ENCODE peak calls at places on chromosomes 13 and 19, in six cellular contexts. One of them, this sample, is unnamed.

GRCh38 chr13:52070929-52071523 is 46.5 kb downstream of the UTP14C start:
- DNase-seq in T-helper 2 cell: no peak
- DNase-seq in coronary artery: no peak
- DNase-seq in endodermal cell: no peak
- DNase-seq in naive thymus-derived CD4-positive, alpha-beta T cell: no peak
- DNase-seq in WTC11: no peak
- DNase-seq in this sample: no peak

GRCh38 chr19:14381689-14382474 is 638 bp downstream of the ADGRE5 start:
- DNase-seq in T-helper 2 cell: peak; percentile 39
- DNase-seq in coronary artery: no peak
- DNase-seq in endodermal cell: no peak
- DNase-seq in naive thymus-derived CD4-positive, alpha-beta T cell: peak; percentile 63
- DNase-seq in WTC11: no peak
- DNase-seq in this sample: peak; percentile 68

GRCh38 chr13:39322836-39323585 is 280.0 kb downstream of the LHFPL6 start:
- DNase-seq in T-helper 2 cell: no peak
- DNase-seq in coronary artery: no peak
- DNase-seq in endodermal cell: no peak
- DNase-seq in naive thymus-derived CD4-positive, alpha-beta T cell: no peak
- DNase-seq in WTC11: no peak
- DNase-seq in this sample: no peak

GRCh38 chr19:40862785-40863184 is 12.5 kb upstream of the CYP2A6 start:
- DNase-seq in T-helper 2 cell: no peak
- DNase-seq in coronary artery: no peak
- DNase-seq in endodermal cell: no peak
- DNase-seq in naive thymus-derived CD4-positive, alpha-beta T cell: no peak
- DNase-seq in WTC11: no peak
- DNase-seq in this sample: no peak

GRCh38 chr13:65095118-65095517 is 2135.0 kb downstream of the PCDH9 start:
- DNase-seq in T-helper 2 cell: no peak
- DNase-seq in coronary artery: no peak
- DNase-seq in endodermal cell: no peak
- DNase-seq in naive thymus-derived CD4-positive, alpha-beta T cell: no peak
- DNase-seq in WTC11: no peak
- DNase-seq in this sample: no peak

GRCh38 chr19:1259206-1259872 is 9.8 kb upstream of the CIRBP start:
- DNase-seq in T-helper 2 cell: no peak
- DNase-seq in coronary artery: peak; percentile 87
- DNase-seq in endodermal cell: peak; percentile 92
- DNase-seq in naive thymus-derived CD4-positive, alpha-beta T cell: peak; percentile 64
- DNase-seq in WTC11: peak; percentile 74
- DNase-seq in this sample: peak; percentile 54

GRCh38 chr13:27355894-27356293 is 68.5 kb upstream of the GTF3A start:
- DNase-seq in T-helper 2 cell: no peak
- DNase-seq in coronary artery: no peak
- DNase-seq in endodermal cell: peak; percentile 72
- DNase-seq in naive thymus-derived CD4-positive, alpha-beta T cell: no peak
- DNase-seq in WTC11: peak; percentile 38
- DNase-seq in this sample: no peak

GRCh38 chr13:102726430-102726829 is 31.6 kb upstream of the METTL21C start:
- DNase-seq in T-helper 2 cell: no peak
- DNase-seq in coronary artery: no peak
- DNase-seq in endodermal cell: no peak
- DNase-seq in naive thymus-derived CD4-positive, alpha-beta T cell: no peak
- DNase-seq in WTC11: no peak
- DNase-seq in this sample: no peak

GRCh38 chr13:28338202-28338601 is 156.7 kb downstream of the FLT1 start:
- DNase-seq in T-helper 2 cell: no peak
- DNase-seq in coronary artery: no peak
- DNase-seq in endodermal cell: no peak
- DNase-seq in naive thymus-derived CD4-positive, alpha-beta T cell: no peak
- DNase-seq in WTC11: no peak
- DNase-seq in this sample: no peak

GRCh38 chr13:61144834-61145593 is 270.6 kb downstream of the PCDH20 start:
- DNase-seq in T-helper 2 cell: no peak
- DNase-seq in coronary artery: no peak
- DNase-seq in endodermal cell: no peak
- DNase-seq in naive thymus-derived CD4-positive, alpha-beta T cell: no peak
- DNase-seq in WTC11: no peak
- DNase-seq in this sample: no peak

GRCh38 chr19:50728084-50728737 is 5.0 kb downstream of the CLEC11A start:
- DNase-seq in T-helper 2 cell: no peak
- DNase-seq in coronary artery: no peak
- DNase-seq in endodermal cell: peak; percentile 99
- DNase-seq in naive thymus-derived CD4-positive, alpha-beta T cell: no peak
- DNase-seq in WTC11: peak; percentile 99
- DNase-seq in this sample: no peak